ENCODE peak calls at places on chromosomes 6 and 20, in six cellular contexts. One of them, this sample, is unnamed. For H3K27me3 and H3K4me1, the result is how much of the 10 kb centered on the place peaks cover.

GRCh38 chr6:41634657-41635056 is 3.6 kb upstream of the MDFI start:
- DNase-seq in HCT116: no peak
- DNase-seq in psoas muscle: no peak
- DNase-seq in osteoblast: peak
- DNase-seq in fibroblast of lung: peak
- DNase-seq in MM.1S: no peak
- DNase-seq in this sample: no peak

GRCh38 chr6:47598367-47598766 is 100.0 kb upstream of the ADGRF4 start:
- DNase-seq in fibroblast of lung: no peak
- DNase-seq in psoas muscle: no peak
- DNase-seq in osteoblast: no peak
- DNase-seq in MM.1S: no peak
- DNase-seq in HCT116: no peak
- DNase-seq in this sample: no peak

GRCh38 chr6:119083007-119083406 is 4.5 kb upstream of the FAM184A start:
- DNase-seq in psoas muscle: no peak
- DNase-seq in osteoblast: no peak
- DNase-seq in MM.1S: no peak
- DNase-seq in fibroblast of lung: no peak
- DNase-seq in HCT116: no peak
- DNase-seq in this sample: peak

GRCh38 chr6:2440516-2440915 is 195.1 kb upstream of the GMDS start:
- DNase-seq in MM.1S: no peak
- DNase-seq in HCT116: no peak
- DNase-seq in psoas muscle: no peak
- DNase-seq in fibroblast of lung: no peak
- DNase-seq in osteoblast: no peak
- DNase-seq in this sample: no peak

GRCh38 chr20:59820204-59821041 is 113.0 kb downstream of the SYCP2 start:
- DNase-seq in osteoblast: peak
- DNase-seq in fibroblast of lung: no peak
- DNase-seq in MM.1S: no peak
- DNase-seq in HCT116: no peak
- DNase-seq in psoas muscle: no peak
- DNase-seq in this sample: peak

GRCh38 chr6:85405175-85405852 is 44.6 kb upstream of the NT5E start:
- DNase-seq in osteoblast: no peak
- DNase-seq in fibroblast of lung: peak
- DNase-seq in psoas muscle: no peak
- DNase-seq in HCT116: no peak
- DNase-seq in MM.1S: no peak
- DNase-seq in this sample: no peak

GRCh38 chr20:48298851-48299484 is 513.7 kb upstream of the SULF2 start:
- DNase-seq in MM.1S: no peak
- DNase-seq in osteoblast: no peak
- DNase-seq in psoas muscle: no peak
- DNase-seq in HCT116: peak
- DNase-seq in fibroblast of lung: peak
- DNase-seq in this sample: no peak

GRCh38 chr6:144006731-144007454 is 1.2 kb downstream of the PLAGL1 start:
- DNase-seq in psoas muscle: peak
- DNase-seq in MM.1S: no peak
- DNase-seq in HCT116: peak
- DNase-seq in osteoblast: peak
- DNase-seq in fibroblast of lung: peak
- DNase-seq in this sample: no peak

GRCh38 chr20:63056236-63057132 is 49.7 kb upstream of the BHLHE23 start:
- DNase-seq in MM.1S: no peak
- DNase-seq in fibroblast of lung: peak
- DNase-seq in osteoblast: peak
- DNase-seq in psoas muscle: peak
- DNase-seq in HCT116: no peak
- DNase-seq in this sample: no peak

GRCh38 chr6:30483677-30484279 is 5.5 kb upstream of the HLA-E start:
- DNase-seq in MM.1S: peak
- DNase-seq in fibroblast of lung: peak
- DNase-seq in HCT116: peak
- DNase-seq in psoas muscle: no peak
- DNase-seq in osteoblast: no peak
- DNase-seq in this sample: no peak

GRCh38 chr6:56695702-56696101 is 53.0 kb upstream of the DST start:
- DNase-seq in fibroblast of lung: peak
- DNase-seq in osteoblast: no peak
- DNase-seq in psoas muscle: no peak
- DNase-seq in MM.1S: no peak
- DNase-seq in HCT116: no peak
- DNase-seq in this sample: no peak

GRCh38 chr6:36252005-36252404 is 17.9 kb upstream of the PNPLA1 start:
- DNase-seq in fibroblast of lung: no peak
- DNase-seq in MM.1S: no peak
- DNase-seq in psoas muscle: no peak
- DNase-seq in osteoblast: no peak
- DNase-seq in HCT116: no peak
- DNase-seq in this sample: no peak

GRCh38 chr6:39169448-39170344 is 54.7 kb upstream of the SAYSD1 start:
- DNase-seq in HCT116: no peak
- DNase-seq in osteoblast: no peak
- DNase-seq in psoas muscle: no peak
- DNase-seq in fibroblast of lung: no peak
- DNase-seq in MM.1S: no peak
- DNase-seq in this sample: no peak

GRCh38 chr6:131059486-131059885 is 3.6 kb downstream of the EPB41L2 start:
- DNase-seq in HCT116: no peak
- DNase-seq in psoas muscle: no peak
- DNase-seq in fibroblast of lung: peak
- DNase-seq in osteoblast: peak
- DNase-seq in MM.1S: no peak
- DNase-seq in this sample: no peak

GRCh38 chr6:52725530-52726192 is 37.6 kb downstream of the GSTA2 start:
- DNase-seq in osteoblast: peak
- DNase-seq in fibroblast of lung: peak
- DNase-seq in psoas muscle: no peak
- DNase-seq in MM.1S: no peak
- DNase-seq in HCT116: no peak
- DNase-seq in this sample: no peak

GRCh38 chr20:48186915-48187314 is 401.6 kb upstream of the SULF2 start:
- DNase-seq in psoas muscle: no peak
- DNase-seq in fibroblast of lung: peak
- DNase-seq in osteoblast: no peak
- DNase-seq in MM.1S: no peak
- DNase-seq in HCT116: no peak
- DNase-seq in this sample: no peak

GRCh38 chr20:63441777-63442493 is 30.5 kb downstream of the KCNQ2 start:
- DNase-seq in osteoblast: peak
- DNase-seq in fibroblast of lung: peak
- DNase-seq in psoas muscle: peak
- DNase-seq in MM.1S: no peak
- DNase-seq in HCT116: peak
- DNase-seq in this sample: no peak

GRCh38 chr6:33853736-33854135 is 49.9 kb upstream of the MLN start:
- DNase-seq in MM.1S: no peak
- DNase-seq in psoas muscle: no peak
- DNase-seq in HCT116: no peak
- DNase-seq in fibroblast of lung: no peak
- DNase-seq in osteoblast: peak
- DNase-seq in this sample: no peak

GRCh38 chr20:1757072-1757471 is 99.5 kb upstream of the SIRPG start:
- DNase-seq in HCT116: no peak
- DNase-seq in MM.1S: no peak
- DNase-seq in osteoblast: no peak
- DNase-seq in psoas muscle: no peak
- DNase-seq in fibroblast of lung: no peak
- DNase-seq in this sample: no peak

GRCh38 chr20:1754749-1755148 is 97.2 kb upstream of the SIRPG start:
- DNase-seq in MM.1S: no peak
- DNase-seq in psoas muscle: no peak
- DNase-seq in HCT116: no peak
- DNase-seq in fibroblast of lung: no peak
- DNase-seq in osteoblast: no peak
- DNase-seq in this sample: no peak

GRCh38 chr20:1758765-1759164 is 101.2 kb upstream of the SIRPG start:
- DNase-seq in osteoblast: no peak
- DNase-seq in HCT116: no peak
- DNase-seq in fibroblast of lung: no peak
- DNase-seq in psoas muscle: no peak
- DNase-seq in MM.1S: no peak
- DNase-seq in this sample: no peak

GRCh38 chr20:1761116-1761515 is 103.5 kb upstream of the SIRPG start:
- DNase-seq in MM.1S: no peak
- DNase-seq in HCT116: peak
- DNase-seq in fibroblast of lung: peak
- DNase-seq in osteoblast: peak
- DNase-seq in psoas muscle: no peak
- DNase-seq in this sample: no peak

GRCh38 chr20:1757606-1758507 is 100.3 kb upstream of the SIRPG start:
- DNase-seq in MM.1S: no peak
- DNase-seq in HCT116: no peak
- DNase-seq in fibroblast of lung: no peak
- DNase-seq in osteoblast: no peak
- DNase-seq in psoas muscle: no peak
- DNase-seq in this sample: no peak
- H3K27ac ChIP-seq in MM.1S: no peak
- H3K27ac ChIP-seq in HCT116: no peak
- H3K27ac ChIP-seq in fibroblast of lung: no peak
- H3K27ac ChIP-seq in osteoblast: no peak
- H3K27ac ChIP-seq in psoas muscle: no peak
- H3K27ac ChIP-seq in this sample: no peak

DNA sequence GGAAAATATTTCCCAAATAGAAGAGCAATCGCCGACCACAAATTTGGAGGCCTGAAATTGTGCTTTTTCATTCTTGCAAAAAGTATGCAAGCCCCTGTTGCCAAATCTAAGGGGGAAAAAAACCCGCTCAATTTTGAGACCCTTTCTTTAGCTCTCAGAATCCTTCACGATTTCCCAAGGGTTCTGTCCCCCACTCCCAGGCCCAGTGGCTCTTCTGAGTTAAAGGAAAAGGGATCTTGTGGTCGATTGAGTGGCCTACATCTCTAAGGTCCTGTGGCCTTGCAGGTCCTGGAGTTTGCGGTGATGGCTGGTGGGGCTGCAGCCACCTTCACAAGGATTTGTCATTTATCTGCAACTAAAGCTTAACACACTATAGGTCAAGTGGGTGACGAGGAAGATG is 1.8 kb downstream of the PAX1 start:
- DNase-seq in MM.1S: no peak
- DNase-seq in psoas muscle: no peak
- DNase-seq in HCT116: no peak
- DNase-seq in osteoblast: peak
- DNase-seq in fibroblast of lung: no peak
- DNase-seq in this sample: no peak
- H3K27me3 ChIP-seq in MM.1S: under half
- H3K27me3 ChIP-seq in psoas muscle: under half
- H3K27me3 ChIP-seq in HCT116: under half
- H3K27me3 ChIP-seq in osteoblast: under half
- H3K27me3 ChIP-seq in fibroblast of lung: under half
- H3K27me3 ChIP-seq in this sample: under half

DNA sequence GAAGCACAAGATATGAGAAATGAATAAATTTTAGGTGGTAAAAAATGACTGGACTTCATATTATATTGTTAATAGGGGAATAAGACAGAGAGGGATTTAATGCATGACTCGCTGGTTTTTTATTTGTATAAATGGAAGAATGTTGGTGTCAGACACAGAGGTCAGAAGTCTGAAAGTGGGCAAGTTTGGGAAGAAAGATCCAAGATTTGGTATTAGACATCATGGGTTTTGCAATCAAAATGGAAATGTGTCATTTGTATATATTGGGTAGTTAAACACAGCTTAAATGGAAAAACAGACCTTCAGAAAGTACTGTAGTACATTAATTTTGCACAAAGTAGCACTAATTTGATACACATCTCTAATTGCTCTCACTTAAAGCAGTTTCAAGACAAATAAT is 96.2 kb downstream of the EYA4 start:
- DNase-seq in psoas muscle: no peak
- DNase-seq in HCT116: no peak
- DNase-seq in fibroblast of lung: peak
- DNase-seq in MM.1S: no peak
- DNase-seq in osteoblast: no peak
- DNase-seq in this sample: no peak
- H3K4me1 ChIP-seq in psoas muscle: half or more
- H3K4me1 ChIP-seq in HCT116: under half
- H3K4me1 ChIP-seq in fibroblast of lung: under half
- H3K4me1 ChIP-seq in MM.1S: under half
- H3K4me1 ChIP-seq in osteoblast: under half
- H3K4me1 ChIP-seq in this sample: under half

GRCh38 chr20:1119524-1119923 is 1.1 kb downstream of the PSMF1 start:
- DNase-seq in HCT116: no peak
- DNase-seq in psoas muscle: no peak
- DNase-seq in osteoblast: no peak
- DNase-seq in fibroblast of lung: no peak
- DNase-seq in MM.1S: no peak
- DNase-seq in this sample: no peak
- H3K27ac ChIP-seq in HCT116: no peak
- H3K27ac ChIP-seq in psoas muscle: peak
- H3K27ac ChIP-seq in osteoblast: peak
- H3K27ac ChIP-seq in fibroblast of lung: peak
- H3K27ac ChIP-seq in MM.1S: no peak
- H3K27ac ChIP-seq in this sample: peak

DNA sequence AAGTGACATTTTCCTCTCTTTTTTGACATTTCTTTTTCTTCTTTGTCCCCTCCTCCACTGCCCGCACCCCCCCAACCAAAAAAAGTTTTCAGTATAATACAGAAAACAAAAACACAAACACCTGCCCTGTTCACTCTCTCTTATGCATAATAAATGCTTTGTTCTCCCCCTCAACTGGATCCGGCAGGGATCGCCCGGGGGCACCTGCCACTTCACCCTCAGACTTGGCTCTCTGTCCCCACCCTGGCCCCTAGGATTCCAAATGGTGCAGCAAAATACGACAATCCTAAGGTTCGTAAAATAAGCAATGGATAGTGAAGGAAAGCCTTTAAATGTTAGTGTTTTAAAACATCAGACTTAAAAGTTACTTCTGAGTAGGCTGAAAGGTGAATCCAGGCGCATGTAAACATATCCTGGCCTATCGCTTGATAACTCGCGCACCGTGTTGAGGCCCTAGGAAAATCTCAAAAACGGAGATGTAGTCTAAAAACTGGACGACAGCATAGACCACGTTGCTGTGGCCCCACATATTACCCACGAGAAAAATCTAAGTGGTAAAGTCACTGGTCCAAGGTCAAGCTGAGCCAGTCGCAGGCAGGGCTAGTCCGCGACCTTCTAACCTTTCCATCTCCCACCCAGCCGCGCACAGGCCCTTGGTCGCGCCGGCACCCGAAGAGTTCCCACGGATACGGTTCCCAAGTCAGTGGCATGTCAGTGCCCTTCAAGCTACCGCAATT is 130.8 kb downstream of the OGFRL1 start:
- DNase-seq in osteoblast: no peak
- DNase-seq in fibroblast of lung: no peak
- DNase-seq in MM.1S: no peak
- DNase-seq in psoas muscle: peak
- DNase-seq in HCT116: no peak
- DNase-seq in this sample: no peak
- H3K27me3 ChIP-seq in osteoblast: under half
- H3K27me3 ChIP-seq in fibroblast of lung: under half
- H3K27me3 ChIP-seq in MM.1S: under half
- H3K27me3 ChIP-seq in psoas muscle: under half
- H3K27me3 ChIP-seq in HCT116: under half
- H3K27me3 ChIP-seq in this sample: under half

This sample was measured in esophagus muscularis mucosa.